ENCODE peak calls at places on chromosomes 5 and 9, in seven cellular contexts. H is lower leg skin, U is HepG2, E is Peyer's patch, A is tibial nerve, V is A549, F is H54. M is an unnamed sample.
A peak's percentile ranks its signal among the peaks of the same experiment; 100 is the strongest.

GRCh38 chr9:133658442-133659431 is 22.6 kb downstream of the DBH start:
- DNase-seq in A (peak; percentile 45), H (no peak), V (peak; percentile 72), F (peak; percentile 96), E (peak; percentile 61), U (peak; percentile 81), M (peak; percentile 53)

GRCh38 chr9:121685146-121685794 is 33.8 kb downstream of the DAB2IP start:
- DNase-seq in H (no peak), F (no peak), A (no peak), U (no peak), V (no peak), E (no peak), M (no peak)

GRCh38 chr9:134987906-134988700 is 70.4 kb upstream of the FCN1 start:
- DNase-seq in V (no peak), F (no peak), A (no peak), E (no peak), H (no peak), U (no peak), M (no peak)

GRCh38 chr5:58868931-58869330 is 286.1 kb downstream of the RAB3C start:
- DNase-seq in A (no peak), U (no peak), V (no peak), F (no peak), E (no peak), H (no peak), M (no peak)

GRCh38 chr5:41636605-41637004 is 126.2 kb upstream of the PLCXD3 start:
- DNase-seq in U (peak; percentile 54), V (peak; percentile 3), H (no peak), F (peak; percentile 6), E (no peak), A (no peak), M (no peak)

GRCh38 chr5:113090336-113091106 is 113.9 kb downstream of the DCP2 start:
- DNase-seq in F (peak; percentile 10), H (no peak), V (no peak), E (no peak), U (no peak), A (no peak), M (no peak)

GRCh38 chr9:111484564-111484878 is 338 bp upstream of the ECPAS start:
- DNase-seq in H (no peak), U (no peak), E (no peak), A (no peak), F (no peak), V (no peak), M (no peak)

GRCh38 chr5:167821669-167822068 is 469.8 kb upstream of the WWC1 start:
- DNase-seq in U (no peak), A (no peak), F (no peak), E (no peak), V (no peak), H (no peak), M (no peak)

GRCh38 chr5:1246711-1247431 is 21.7 kb downstream of the SLC6A18 start:
- DNase-seq in H (no peak), V (peak; percentile 26), F (no peak), E (peak; percentile 70), A (no peak), U (peak; percentile 45), M (no peak)

DNA sequence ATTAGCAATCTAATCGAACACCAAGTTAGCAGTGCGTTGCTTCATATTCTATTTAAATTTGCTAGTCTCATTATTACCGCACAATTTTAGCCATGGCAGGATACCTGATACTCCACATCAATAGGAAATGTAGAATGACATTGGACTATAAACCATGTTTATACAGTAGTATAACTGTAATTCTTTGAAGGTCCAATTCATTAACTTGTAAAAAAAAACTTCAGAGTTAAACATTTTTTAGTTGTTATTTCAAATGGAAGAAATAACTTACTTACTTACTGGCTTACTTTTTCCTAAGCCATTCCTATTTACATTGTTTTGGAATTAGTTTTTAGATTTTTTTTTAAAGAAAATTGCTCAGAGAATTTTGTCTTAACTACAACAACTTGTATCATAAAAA is 35.4 kb upstream of the ACOT12 start:
- DNase-seq in A (no peak), E (no peak), U (no peak), H (no peak), V (no peak), F (no peak), M (no peak)
- TF ChIP-seq POLR2A in A (no peak), E (no peak), U (no peak), H (no peak), V (no peak), F (no peak), M (no peak)

DNA sequence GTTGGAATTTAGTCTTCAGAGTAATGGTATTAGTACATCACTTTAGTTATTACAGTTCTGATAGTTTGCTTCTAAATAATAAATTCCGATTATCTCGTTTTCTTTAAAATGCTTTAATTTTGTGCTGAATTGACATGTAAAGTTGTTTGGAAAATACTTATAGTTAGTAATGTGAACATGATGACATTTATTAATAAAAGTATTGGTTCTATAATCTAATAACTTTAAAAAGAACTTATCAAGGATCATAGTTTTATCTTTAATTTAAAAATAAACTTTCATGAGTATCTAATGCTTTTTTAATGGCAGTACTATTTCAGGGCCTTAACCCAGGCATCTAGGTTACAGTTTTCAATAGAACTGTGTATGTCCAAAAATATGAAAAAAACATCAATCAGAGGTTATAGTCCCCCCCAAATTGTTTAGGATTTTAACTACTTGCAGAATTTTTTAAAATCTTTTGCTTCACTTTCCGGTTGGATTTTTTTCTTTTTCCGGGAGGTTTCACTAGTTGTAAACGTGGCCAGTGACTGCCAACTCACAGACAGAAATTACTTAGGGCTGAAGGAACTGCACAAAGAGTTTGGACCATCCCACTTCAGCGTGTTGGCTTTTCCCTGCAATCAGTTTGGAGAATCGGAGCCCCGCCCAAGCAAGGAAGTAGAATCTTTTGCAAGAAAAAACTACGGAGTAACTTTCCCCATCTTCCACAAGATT is 680 bp downstream of the GPX8 start:
- DNase-seq in A (peak; percentile 38), H (peak; percentile 69), F (no peak), E (peak; percentile 56), U (no peak), V (peak; percentile 69), M (peak; percentile 50)
- TF ChIP-seq POLR2A in A (peak; percentile 23), H (no peak), F (peak; percentile 56), E (no peak), U (no peak), V (peak; percentile 20), M (peak; percentile 42)

GRCh38 chr5:111694183-111694582 is 62.8 kb downstream of the NREP start:
- DNase-seq in H (no peak), A (no peak), E (no peak), U (no peak), V (no peak), F (no peak), M (no peak)
- TF ChIP-seq POLR2A in H (no peak), A (no peak), E (no peak), U (no peak), V (no peak), F (no peak), M (no peak)

GRCh38 chr9:137088121-137088520 is 1.3 kb downstream of the MAN1B1 start:
- DNase-seq in U (no peak), E (no peak), F (no peak), V (no peak), A (no peak), H (no peak), M (no peak)

GRCh38 chr9:137085918-137086530 is 761 bp upstream of the MAN1B1 start:
- DNase-seq in U (no peak), V (peak; percentile 35), F (peak; percentile 68), H (no peak), A (peak; percentile 29), E (peak; percentile 64), M (peak; percentile 85)

GRCh38 chr9:137087409-137087925 is 682 bp downstream of the MAN1B1 start:
- DNase-seq in V (no peak), H (no peak), F (no peak), A (no peak), E (peak; percentile 58), U (no peak), M (peak; percentile 48)

GRCh38 chr9:137084526-137084925 is 2.3 kb upstream of the MAN1B1 start:
- DNase-seq in V (no peak), E (no peak), H (no peak), A (no peak), U (no peak), F (no peak), M (peak; percentile 34)

DNA sequence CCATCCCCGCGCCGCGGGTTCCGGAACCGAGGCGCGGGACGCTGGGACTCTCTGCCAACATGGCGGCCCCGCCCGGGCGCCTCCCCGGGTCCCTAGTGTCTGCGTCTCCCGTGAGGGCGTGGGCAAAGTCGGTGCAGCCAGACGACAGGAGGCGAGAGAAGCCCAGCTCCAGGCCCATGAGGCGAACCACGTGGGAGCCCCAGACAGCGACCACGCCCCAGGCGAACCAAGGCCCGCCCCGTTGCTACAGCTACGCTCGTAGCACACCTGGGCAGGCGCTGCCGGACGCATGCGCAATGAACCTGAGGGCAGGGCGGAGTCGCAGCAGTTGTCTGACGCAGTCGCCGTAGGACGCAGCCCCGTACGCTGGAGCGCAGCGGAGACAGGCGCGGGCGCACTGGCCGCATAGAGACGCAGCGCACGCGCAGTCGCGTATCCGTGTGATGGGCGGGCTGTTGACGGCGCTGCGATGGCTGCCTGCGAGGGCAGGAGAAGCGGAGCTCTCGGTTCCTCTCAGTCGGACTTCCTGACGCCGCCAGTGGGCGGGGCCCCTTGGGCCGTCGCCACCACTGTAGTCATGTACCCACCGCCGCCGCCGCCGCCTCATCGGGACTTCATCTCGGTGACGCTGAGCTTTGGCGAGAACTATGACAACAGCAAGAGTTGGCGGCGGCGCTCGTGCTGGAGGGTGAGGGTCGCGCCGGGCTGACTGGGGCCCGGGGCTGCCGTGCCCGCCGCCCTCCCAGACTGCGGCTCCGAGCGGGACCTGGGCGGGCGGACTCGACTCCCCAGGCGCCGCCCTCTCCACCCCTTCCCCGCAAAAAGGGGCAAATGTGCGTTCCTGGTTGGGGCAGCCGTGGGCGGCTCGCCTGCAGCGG is at the start of gene MAN1B1:
- DNase-seq in E (peak; percentile 100), U (peak; percentile 97), A (peak; percentile 94), F (peak; percentile 100), V (peak; percentile 94), H (peak; percentile 98), M (peak; percentile 99)
- TF ChIP-seq POLR2A in E (peak; percentile 81), U (no peak), A (peak; percentile 77), F (peak; percentile 86), V (peak; percentile 89), H (no peak), M (peak; percentile 84)

DNA sequence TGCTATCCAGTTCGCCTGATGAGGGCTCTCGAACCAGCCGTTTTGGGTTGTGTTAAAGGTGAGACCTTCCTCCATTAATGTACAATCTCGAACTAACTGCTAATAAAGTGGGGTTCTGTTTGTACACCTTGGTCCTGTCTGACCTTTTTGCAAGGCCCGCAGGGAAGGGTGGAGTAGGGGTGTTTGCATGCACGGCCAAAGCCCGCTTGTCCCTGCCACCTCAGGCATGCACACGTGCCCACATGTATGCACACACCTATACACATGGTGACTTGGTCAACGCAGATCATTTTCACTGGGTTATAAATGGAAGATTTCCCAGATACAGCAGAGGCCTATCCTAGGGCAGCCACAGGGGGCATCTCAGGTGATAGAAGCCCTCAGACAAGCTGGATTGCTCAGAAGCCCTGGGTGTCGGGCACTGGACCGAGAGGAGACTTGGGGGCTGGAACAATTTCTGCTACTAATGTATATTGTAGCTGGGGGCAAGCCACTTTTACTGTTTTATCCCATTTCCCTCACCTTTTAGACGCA is 50.2 kb downstream of the NDST1 start:
- DNase-seq in H (no peak), A (no peak), U (no peak), F (no peak), V (no peak), E (no peak), M (no peak)
- TF ChIP-seq POLR2A in H (no peak), A (no peak), U (no peak), F (no peak), V (no peak), E (no peak), M (no peak)